ENCODE peak calls at places on chromosomes 7 and 10, in four cellular contexts. X is occipital lobe, B is mucosa of gallbladder, O is Peyer's patch. P is an unnamed sample.

GRCh38 chr10:12389154-12389734 is 39.9 kb downstream of the CAMK1D start:
- DNase-seq in B (peak), X (peak), O (no peak), P (no peak)

GRCh38 chr7:137936509-137937201 is 65.2 kb downstream of the CREB3L2 start:
- DNase-seq in B (no peak), X (no peak), O (no peak), P (no peak)

GRCh38 chr7:73830872-73831655 is at the start of gene CLDN4:
- DNase-seq in B (peak), O (peak), X (no peak), P (no peak)

GRCh38 chr7:25795824-25796235 is 356.2 kb upstream of the NFE2L3 start:
- DNase-seq in B (no peak), X (no peak), O (no peak), P (no peak)

GRCh38 chr7:45708046-45708950 is 134.1 kb downstream of the ADCY1 start:
- DNase-seq in X (no peak), B (peak), O (no peak), P (no peak)

GRCh38 chr10:70494966-70495365 is 16.4 kb downstream of the PALD1 start:
- DNase-seq in X (no peak), B (peak), O (peak), P (no peak)

GRCh38 chr7:16636533-16637173 is 8.9 kb downstream of the ANKMY2 start:
- DNase-seq in B (no peak), O (no peak), X (no peak), P (no peak)

GRCh38 chr10:34031410-34031809 is 696.9 kb upstream of the NRP1 start:
- DNase-seq in X (no peak), B (peak), O (peak), P (peak)

GRCh38 chr7:30193333-30193943 is 58.7 kb downstream of the MTURN start:
- DNase-seq in B (no peak), X (no peak), O (no peak), P (no peak)

GRCh38 chr7:106017657-106018056 is 54.6 kb downstream of the CDHR3 start:
- DNase-seq in O (no peak), X (no peak), B (no peak), P (no peak)